ENCODE peak calls at places on chromosomes 12 and 14, in eight cellular contexts. L is PC-3, W is hepatocyte, C is HCT116, S is neural progenitor cell, R is fibroblast of lung, K is mammary epithelial cell, Y is keratinocyte. J is an unnamed sample.

GRCh38 chr12:96399081-96399918 is 939 bp downstream of the CDK17 start:
- DNase-seq in L (peak), W (peak), C (no peak), S (peak), R (peak), K (peak), Y (no peak), J (peak)

GRCh38 chr12:91778938-91779400 is 366.7 kb downstream of the BTG1 start:
- DNase-seq in L (peak), W (peak), C (peak), S (no peak), R (peak), K (peak), Y (peak), J (peak)

GRCh38 chr12:89524201-89525001 is at the start of gene GALNT4:
- DNase-seq in L (peak), W (peak), C (peak), S (peak), R (peak), K (peak), Y (no peak), J (peak)

GRCh38 chr14:90820958-90821357 is 4.7 kb upstream of the TTC7B start:
- DNase-seq in L (peak), W (no peak), C (no peak), S (no peak), R (no peak), K (peak), Y (peak), J (peak)

GRCh38 chr12:106223485-106224391 is 24.1 kb downstream of the CKAP4 start:
- DNase-seq in L (peak), W (peak), C (peak), S (peak), R (peak), K (peak), Y (no peak), J (peak)

GRCh38 chr14:75518625-75519024 is 3.6 kb upstream of the BATF start:
- DNase-seq in L (peak), W (no peak), C (peak), S (peak), R (peak), K (no peak), Y (no peak), J (peak)

GRCh38 chr14:102775855-102776760 is 1.1 kb upstream of the TRAF3 start:
- DNase-seq in L (peak), W (peak), C (no peak), S (no peak), R (peak), K (peak), Y (no peak), J (peak)

GRCh38 chr14:51228890-51229289 is 11.2 kb upstream of the TMX1 start:
- DNase-seq in L (no peak), W (no peak), C (no peak), S (no peak), R (no peak), K (no peak), Y (no peak), J (no peak)

GRCh38 chr12:19053999-19054398 is 75.5 kb upstream of the PLEKHA5 start:
- DNase-seq in L (no peak), W (no peak), C (no peak), S (no peak), R (no peak), K (no peak), Y (no peak), J (no peak)

DNA sequence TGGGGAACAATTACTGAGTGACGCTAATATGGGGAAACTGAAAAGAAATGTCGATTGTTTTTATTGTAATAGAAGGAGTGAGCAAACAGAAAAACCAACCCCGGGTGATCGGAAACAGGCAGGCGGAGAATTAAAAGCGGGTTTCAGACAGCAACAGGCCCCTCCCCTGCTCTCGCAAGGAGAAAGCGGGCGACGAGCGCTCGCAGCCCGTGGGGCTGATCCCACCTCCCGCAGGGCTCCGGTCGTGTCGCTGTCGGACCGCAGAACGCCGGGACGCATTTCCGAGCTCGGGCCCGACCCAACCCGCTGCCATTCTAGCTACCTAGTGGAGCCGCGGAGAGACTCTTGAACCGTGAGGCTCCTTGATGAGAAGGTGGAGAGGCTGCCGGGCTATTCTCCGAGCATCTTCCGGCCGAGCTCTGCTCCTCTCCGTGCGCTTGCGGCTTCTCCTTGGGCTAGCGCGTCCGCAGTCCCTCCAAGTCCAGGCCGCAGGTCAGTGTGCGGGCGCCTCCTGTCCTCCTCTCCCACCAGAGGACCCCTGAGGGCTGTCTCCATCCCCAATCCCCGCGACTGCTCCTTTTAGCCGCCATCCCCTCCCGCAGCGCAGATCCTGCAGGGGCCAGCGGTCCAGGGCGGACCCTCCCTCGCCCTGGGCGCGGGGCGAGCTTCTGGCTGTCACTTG is 4.1 kb upstream of the PAX9 start:
- DNase-seq in L (peak), W (peak), C (no peak), S (peak), R (no peak), K (no peak), Y (no peak), J (peak)
- TF ChIP-seq EZH2 in L (no peak), W (peak), C (no peak), S (peak), R (peak), K (peak), Y (peak), J (peak)

GRCh38 chr14:32932302-32932920 is 6.3 kb upstream of the NPAS3 start:
- DNase-seq in L (no peak), W (no peak), C (no peak), S (peak), R (no peak), K (no peak), Y (no peak), J (no peak)
- TF ChIP-seq EZH2 in L (no peak), W (peak), C (no peak), S (no peak), R (no peak), K (no peak), Y (no peak), J (no peak)

DNA sequence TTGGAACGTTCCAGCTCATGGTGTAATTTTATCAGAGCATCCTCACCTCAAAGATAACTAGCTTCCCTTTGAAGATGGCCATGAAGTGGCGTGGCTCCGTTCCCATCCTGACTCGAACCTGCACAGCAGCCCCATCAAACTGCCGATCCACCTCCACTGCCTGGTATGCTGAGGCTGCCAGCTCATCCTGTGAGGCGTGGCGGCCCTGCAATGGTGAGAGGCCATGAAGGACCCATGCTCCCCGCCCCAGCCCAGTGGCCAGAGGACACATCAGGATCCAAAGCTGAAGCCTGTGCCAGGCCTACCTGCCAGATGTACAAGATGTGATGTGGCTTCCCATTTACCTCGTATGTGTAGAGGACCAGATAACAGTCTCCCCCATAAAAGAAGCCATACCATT is 11.2 kb downstream of the AVIL start:
- DNase-seq in L (no peak), W (no peak), C (no peak), S (no peak), R (no peak), K (no peak), Y (no peak), J (no peak)
- TF ChIP-seq EZH2 in L (no peak), W (no peak), C (no peak), S (no peak), R (no peak), K (no peak), Y (no peak), J (no peak)

DNA sequence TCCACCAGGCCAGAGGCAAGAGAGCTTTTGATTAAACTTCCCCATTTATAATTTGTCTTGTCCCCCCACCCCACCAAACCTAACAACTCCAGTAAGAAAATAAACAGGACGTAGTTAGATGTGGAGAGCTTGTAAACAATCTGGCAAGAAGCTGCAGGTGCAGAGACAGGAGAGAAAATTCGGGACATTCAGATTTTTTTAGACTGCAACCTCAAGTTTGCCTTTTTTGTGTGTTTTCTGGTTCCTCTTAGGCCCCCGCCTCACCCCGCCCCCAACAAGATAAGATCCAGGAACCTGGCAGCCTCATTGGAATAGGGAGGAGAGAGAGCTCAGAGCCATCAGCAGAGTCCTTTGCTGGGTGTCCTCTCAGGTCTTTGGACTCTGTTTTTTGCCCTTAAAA is 2.8 kb downstream of the HOXC10 start:
- DNase-seq in L (no peak), W (no peak), C (no peak), S (no peak), R (no peak), K (no peak), Y (no peak), J (no peak)
- TF ChIP-seq EZH2 in L (no peak), W (no peak), C (no peak), S (no peak), R (no peak), K (no peak), Y (no peak), J (no peak)

DNA sequence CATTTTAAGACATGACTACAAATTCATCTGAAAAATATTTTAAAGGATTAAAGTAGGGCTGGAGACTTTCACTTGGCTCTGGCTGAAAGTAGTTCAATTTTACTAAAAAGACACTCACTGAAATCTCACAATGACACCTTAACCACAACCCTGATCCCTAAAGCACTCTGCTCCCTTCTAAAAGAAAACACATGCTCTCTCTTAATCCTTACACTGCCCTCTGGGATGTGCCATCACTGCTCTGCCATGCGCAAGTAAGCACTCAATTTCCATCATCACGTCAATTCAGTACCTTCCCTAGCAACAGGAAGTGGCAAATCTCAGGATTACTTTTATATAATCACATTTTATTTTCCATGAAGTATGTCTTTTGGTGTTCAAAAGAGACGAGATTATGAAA is 7.5 kb downstream of the ATG14 start:
- DNase-seq in L (no peak), W (no peak), C (no peak), S (peak), R (no peak), K (no peak), Y (no peak), J (no peak)
- TF ChIP-seq EZH2 in L (no peak), W (no peak), C (no peak), S (no peak), R (no peak), K (no peak), Y (no peak), J (no peak)

J was measured in GM23248.